ENCODE peak calls at places on chromosomes 5 and 9, in seven cellular contexts. N, V, K, W, S, G and Y are unnamed samples.

GRCh38 chr9:134455010-134455409 is 128.8 kb downstream of the RXRA start:
- DNase-seq in N (no peak), V (no peak), K (no peak), W (no peak), S (no peak), G (no peak), Y (no peak)

GRCh38 chr9:33162721-33163311 is 4.3 kb downstream of the B4GALT1 start:
- DNase-seq in N (no peak), V (no peak), K (no peak), W (peak), S (no peak), G (no peak), Y (no peak)

GRCh38 chr9:128787583-128788156 is 617 bp downstream of the TBC1D13 start:
- DNase-seq in N (peak), V (no peak), K (no peak), W (peak), S (no peak), G (no peak), Y (no peak)

GRCh38 chr5:98110270-98110669 is 663.2 kb upstream of the RGMB start:
- DNase-seq in N (no peak), V (no peak), K (peak), W (peak), S (peak), G (no peak), Y (peak)

GRCh38 chr9:133702798-133703570 is 35.2 kb downstream of the SARDH start:
- DNase-seq in N (no peak), V (peak), K (no peak), W (no peak), S (no peak), G (no peak), Y (no peak)

GRCh38 chr5:23840083-23840482 is 332.7 kb downstream of the PRDM9 start:
- DNase-seq in N (no peak), V (no peak), K (no peak), W (no peak), S (no peak), G (no peak), Y (no peak)

GRCh38 chr9:129140397-129141065 is 29.3 kb downstream of the PTPA start:
- DNase-seq in N (peak), V (peak), K (peak), W (peak), S (no peak), G (no peak), Y (no peak)

GRCh38 chr9:137205126-137206069 is at the start of the genes NDOR1 and TMEM203:
- DNase-seq in N (peak), V (peak), K (peak), W (peak), S (peak), G (peak), Y (peak)

GRCh38 chr5:168978015-168978414 is 322.9 kb downstream of the SLIT3 start:
- DNase-seq in N (no peak), V (no peak), K (peak), W (peak), S (no peak), G (no peak), Y (peak)

GRCh38 chr9:88532320-88532719 is 2.7 kb upstream of the NXNL2 start:
- DNase-seq in N (no peak), V (no peak), K (no peak), W (peak), S (no peak), G (no peak), Y (no peak)

GRCh38 chr9:122217640-122218039 is 11.1 kb downstream of the LHX6 start:
- DNase-seq in N (no peak), V (no peak), K (no peak), W (no peak), S (no peak), G (no peak), Y (no peak)

GRCh38 chr5:40607202-40607601 is 72.5 kb upstream of the PTGER4 start:
- DNase-seq in N (no peak), V (no peak), K (no peak), W (no peak), S (no peak), G (no peak), Y (no peak)